ENCODE peak calls at places on chromosomes 2 and 18, in five cellular contexts. Y, W, R, C and J are unnamed samples.

GRCh38 chr2:112181571-112182290 is 43.5 kb downstream of the FBLN7 start:
- DNase-seq in Y (no peak), R (peak), W (peak), C (no peak), J (no peak)

GRCh38 chr18:78939105-78939504 is 40.5 kb upstream of the SALL3 start:
- DNase-seq in C (no peak), R (no peak), W (no peak), Y (no peak), J (no peak)

GRCh38 chr18:12860530-12860929 is 23.5 kb downstream of the PTPN2 start:
- DNase-seq in C (no peak), W (no peak), Y (no peak), R (no peak), J (no peak)

GRCh38 chr2:26172189-26172865 is 561 bp upstream of the GAREM2 start:
- DNase-seq in C (no peak), W (peak), Y (no peak), R (no peak), J (no peak)

GRCh38 chr18:74965682-74966081 is 243.3 kb downstream of the PTGR3 start:
- DNase-seq in Y (no peak), C (no peak), W (no peak), R (no peak), J (no peak)

GRCh38 chr2:72117718-72118117 is 29.9 kb downstream of the CYP26B1 start:
- DNase-seq in Y (no peak), C (no peak), R (no peak), W (no peak), J (no peak)

GRCh38 chr2:26561918-26562810 is 79.0 kb downstream of the CIB4 start:
- DNase-seq in W (peak), Y (no peak), C (no peak), R (no peak), J (no peak)

GRCh38 chr2:119241205-119241532 is 17.5 kb downstream of the STEAP3 start:
- DNase-seq in Y (no peak), C (no peak), R (no peak), W (no peak), J (no peak)

GRCh38 chr2:106948550-106948949 is 62.6 kb upstream of the ST6GAL2 start:
- DNase-seq in Y (no peak), W (no peak), C (no peak), R (no peak), J (no peak)

GRCh38 chr18:23209031-23209430 is 73.7 kb downstream of the CABLES1 start:
- DNase-seq in W (no peak), C (no peak), R (no peak), Y (no peak), J (no peak)

GRCh38 chr2:45128580-45128997 is 119.3 kb upstream of the SIX2 start:
- DNase-seq in W (no peak), C (no peak), R (no peak), Y (peak), J (no peak)

GRCh38 chr2:22355816-22356433 is 1029.1 kb upstream of the KLHL29 start:
- DNase-seq in W (peak), C (no peak), R (no peak), Y (peak), J (no peak)

GRCh38 chr18:7032537-7032936 is 85.1 kb downstream of the LAMA1 start:
- DNase-seq in W (no peak), R (no peak), Y (no peak), C (no peak), J (no peak)

GRCh38 chr2:23640711-23641110 is 255.7 kb downstream of the KLHL29 start:
- DNase-seq in C (no peak), W (no peak), R (no peak), Y (no peak), J (no peak)

GRCh38 chr2:122072666-122073065 is 317.2 kb downstream of the TSN start:
- DNase-seq in R (no peak), Y (no peak), W (no peak), C (no peak), J (no peak)

GRCh38 chr2:238811293-238811692 is 36.6 kb upstream of the TWIST2 start:
- DNase-seq in R (no peak), W (no peak), C (no peak), Y (no peak), J (no peak)

GRCh38 chr2:238872628-238873400 is 24.9 kb downstream of the TWIST2 start:
- DNase-seq in C (no peak), R (no peak), W (no peak), Y (no peak), J (no peak)

GRCh38 chr2:190069936-190070696 is 7.6 kb upstream of the MSTN start:
- DNase-seq in C (no peak), W (no peak), R (no peak), Y (peak), J (no peak)

GRCh38 chr18:76208632-76209308 is 286.3 kb downstream of the ZNF516 start:
- DNase-seq in C (no peak), Y (no peak), W (no peak), R (no peak), J (no peak)

GRCh38 chr18:59052965-59053960 is 86.4 kb upstream of the SEC11C start:
- DNase-seq in W (no peak), R (no peak), Y (no peak), C (no peak), J (no peak)

GRCh38 chr18:67217551-67218166 is 298.9 kb downstream of the DSEL start:
- DNase-seq in R (peak), W (no peak), C (peak), Y (peak), J (no peak)

GRCh38 chr2:129909648-129910418 is 69.6 kb upstream of the RAB6C start:
- DNase-seq in W (no peak), R (no peak), Y (no peak), C (no peak), J (no peak)

GRCh38 chr2:162086904-162087303 is 12.9 kb upstream of the DPP4 start:
- DNase-seq in W (no peak), Y (no peak), C (no peak), R (no peak), J (no peak)

GRCh38 chr2:158969162-158969716 is 799 bp downstream of the TANC1 start:
- DNase-seq in R (no peak), Y (no peak), W (no peak), C (no peak), J (no peak)
- H3K27ac ChIP-seq in R (no peak), Y (no peak), W (no peak), C (peak), J (peak)

GRCh38 chr2:218261424-218262273 is 834 bp downstream of the GPBAR1 start:
- DNase-seq in R (no peak), Y (peak), C (no peak), W (no peak), J (no peak)
- H3K27ac ChIP-seq in R (no peak), Y (peak), C (peak), W (no peak), J (peak)

GRCh38 chr2:218252509-218253247 is 8.1 kb upstream of the GPBAR1 start:
- DNase-seq in R (no peak), W (no peak), Y (no peak), C (no peak), J (no peak)
- H3K27ac ChIP-seq in R (no peak), W (no peak), Y (no peak), C (no peak), J (no peak)

GRCh38 chr2:55155764-55156221 is 76.3 kb downstream of the CLHC1 start:
- DNase-seq in R (no peak), Y (no peak), C (no peak), W (no peak), J (no peak)

GRCh38 chr2:55158111-55158814 is 73.8 kb downstream of the CLHC1 start:
- DNase-seq in W (no peak), R (no peak), C (no peak), Y (no peak), J (no peak)

GRCh38 chr2:55159037-55159651 is 72.9 kb downstream of the CLHC1 start:
- DNase-seq in R (no peak), Y (peak), C (no peak), W (no peak), J (no peak)

GRCh38 chr2:55156326-55156725 is 75.8 kb downstream of the CLHC1 start:
- DNase-seq in C (no peak), R (no peak), W (no peak), Y (peak), J (no peak)

DNA sequence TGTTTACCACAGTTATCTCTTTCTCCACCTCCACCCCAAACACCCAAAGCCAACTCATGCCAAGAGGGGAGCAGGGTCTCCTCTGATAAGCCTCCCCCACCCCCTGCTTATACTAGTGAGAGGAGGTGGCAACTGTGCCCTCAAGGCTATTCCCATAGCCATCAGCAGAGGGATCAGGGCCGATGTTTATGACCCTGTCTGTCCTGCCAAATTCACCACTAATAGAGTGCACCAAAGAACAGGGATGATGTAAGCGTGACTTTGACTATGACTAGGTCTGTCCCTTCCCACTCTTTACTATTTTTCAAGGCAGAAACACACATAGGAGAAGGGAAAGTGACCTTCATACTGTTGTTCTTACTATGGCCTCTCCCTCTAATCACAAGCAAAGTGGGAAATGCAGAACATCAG is 74.6 kb downstream of the CLHC1 start:
- DNase-seq in W (no peak), C (no peak), Y (no peak), R (no peak), J (no peak)
- H3K27ac ChIP-seq in W (no peak), C (peak), Y (no peak), R (no peak), J (peak)

DNA sequence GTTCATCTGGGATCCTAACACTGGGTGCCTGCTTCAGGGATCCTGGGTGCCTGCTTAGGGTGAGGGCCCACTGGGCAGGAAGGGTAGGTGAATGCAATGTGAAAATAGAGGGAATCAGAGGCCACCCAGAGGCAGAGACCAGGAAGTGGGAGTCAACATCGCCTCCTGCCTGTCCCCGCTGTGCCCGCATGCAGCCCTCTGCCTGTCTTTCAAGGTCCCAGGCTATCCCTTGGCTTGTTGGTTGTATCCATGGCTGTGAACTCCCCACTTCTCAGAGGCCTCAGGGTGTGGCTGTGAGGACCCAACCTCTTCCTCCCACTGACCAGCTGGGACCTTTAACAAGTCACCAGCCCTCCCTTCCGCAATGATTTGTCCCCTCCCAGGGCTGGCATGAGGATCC is 26.5 kb downstream of the PSD4 start:
- DNase-seq in C (no peak), W (peak), Y (no peak), R (no peak), J (no peak)
- H3K27ac ChIP-seq in C (no peak), W (no peak), Y (no peak), R (no peak), J (peak)